ENCODE peak calls at places on chromosomes 11 and 22, in seven cellular contexts. U is putamen; G is type B pancreatic cell; Z is RPMI7951; F is stimulated activated CD4-positive, alpha-beta T cell treated with anti-CD3 and anti-CD28 coated beads, Interleukin-2, amount 100 ng/mL, for 24 hours; N is CD4-positive, alpha-beta T cell; D is posterior cingulate gyrus. L is an unnamed sample.

GRCh38 chr22:38456841-38457699 is 2.1 kb upstream of the KCNJ4 start:
- DNase-seq in G (no peak), Z (no peak), D (no peak), U (no peak), F (no peak), N (no peak), L (no peak)

GRCh38 chr11:128725630-128726461 is 32.0 kb downstream of the FLI1 start:
- DNase-seq in U (no peak), G (no peak), N (peak; percentile 57), Z (peak; percentile 89), F (peak; percentile 44), D (no peak), L (no peak)

GRCh38 chr11:17423533-17424310 is 35.3 kb upstream of the KCNJ11 start:
- DNase-seq in U (peak; percentile 52), Z (no peak), D (no peak), F (no peak), N (no peak), G (no peak), L (no peak)

GRCh38 chr11:102886999-102887398 is 12.2 kb upstream of the MMP12 start:
- DNase-seq in F (no peak), D (no peak), U (no peak), G (no peak), N (no peak), Z (no peak), L (no peak)

GRCh38 chr11:108713076-108713790 is 48.4 kb downstream of the DDX10 start:
- DNase-seq in U (no peak), Z (peak; percentile 58), F (no peak), G (no peak), N (no peak), D (no peak), L (no peak)

GRCh38 chr11:26947379-26947844 is 46.5 kb upstream of the FIBIN start:
- DNase-seq in F (no peak), U (no peak), D (no peak), N (no peak), G (no peak), Z (peak; percentile 95), L (no peak)

GRCh38 chr22:24244144-24244787 is 616 bp downstream of the GGT5 start:
- DNase-seq in F (no peak), G (no peak), U (no peak), N (no peak), Z (no peak), D (no peak), L (no peak)

GRCh38 chr11:95563859-95564258 is 225.7 kb downstream of the FAM76B start:
- DNase-seq in G (no peak), F (no peak), Z (no peak), N (no peak), D (no peak), U (no peak), L (no peak)

GRCh38 chr11:59418151-59418550 is 8.1 kb downstream of the OR5A2 start:
- DNase-seq in D (no peak), G (no peak), Z (no peak), U (no peak), F (no peak), N (no peak), L (no peak)

GRCh38 chr11:116895053-116895757 is 57.8 kb upstream of the APOA1 start:
- DNase-seq in F (no peak), Z (peak; percentile 8), D (no peak), G (no peak), N (peak; percentile 8), U (no peak), L (peak; percentile 27)

GRCh38 chr11:95680169-95680929 is 109.2 kb downstream of the FAM76B start:
- DNase-seq in F (no peak), U (no peak), D (no peak), N (no peak), Z (no peak), G (no peak), L (no peak)

GRCh38 chr11:47918882-47919495 is 61.4 kb upstream of the PTPRJ start:
- DNase-seq in N (no peak), F (no peak), Z (peak; percentile 83), U (no peak), D (no peak), G (no peak), L (no peak)

GRCh38 chr11:124194283-124194682 is 11.1 kb downstream of the OR10D3 start:
- DNase-seq in D (no peak), U (no peak), N (no peak), Z (no peak), G (no peak), F (no peak), L (no peak)

GRCh38 chr22:44578516-44579230 is 80.6 kb upstream of the RTL6 start:
- DNase-seq in U (no peak), N (no peak), F (no peak), D (no peak), G (peak; percentile 58), Z (no peak), L (no peak)

GRCh38 chr11:12961615-12962014 is 47.5 kb upstream of the RASSF10 start:
- DNase-seq in F (no peak), G (no peak), N (no peak), D (no peak), Z (peak; percentile 24), U (no peak), L (no peak)

GRCh38 chr11:17171342-17171741 is 36.4 kb downstream of the PIK3C2A start:
- DNase-seq in N (no peak), G (no peak), Z (peak; percentile 1), U (no peak), D (no peak), F (no peak), L (no peak)

GRCh38 chr11:123479048-123479837 is 49.2 kb downstream of the GRAMD1B start:
- DNase-seq in D (no peak), U (no peak), G (no peak), Z (no peak), F (no peak), N (no peak), L (no peak)

GRCh38 chr11:70611166-70611565 is 212.8 kb downstream of the CTTN start:
- DNase-seq in G (no peak), U (no peak), D (no peak), N (no peak), F (no peak), Z (no peak), L (no peak)

GRCh38 chr11:103257360-103257759 is 148.1 kb downstream of the DYNC2H1 start:
- DNase-seq in N (no peak), U (no peak), F (no peak), D (no peak), Z (peak; percentile 21), G (no peak), L (peak; percentile 5)

GRCh38 chr11:118820412-118821357 is 29.7 kb upstream of the DDX6 start:
- DNase-seq in F (no peak), G (no peak), U (peak; percentile 18), Z (no peak), D (peak; percentile 47), N (no peak), L (no peak)

GRCh38 chr22:49960967-49961600 is 512 bp downstream of the PIM3 start:
- DNase-seq in N (peak; percentile 23), U (no peak), F (peak; percentile 49), Z (peak; percentile 37), D (no peak), G (no peak), L (no peak)

GRCh38 chr11:44575288-44575672 is 9.8 kb downstream of the CD82 start:
- DNase-seq in U (no peak), Z (peak; percentile 64), N (no peak), F (peak; percentile 72), G (no peak), D (no peak), L (no peak)

GRCh38 chr11:69953356-69953755 is 124.8 kb upstream of the ANO1 start:
- DNase-seq in Z (no peak), U (no peak), F (no peak), D (no peak), G (no peak), N (no peak), L (no peak)

GRCh38 chr22:45202333-45203149 is 38.2 kb downstream of the KIAA0930 start:
- DNase-seq in Z (no peak), D (no peak), G (no peak), U (no peak), F (no peak), N (no peak), L (no peak)

GRCh38 chr11:1532606-1533341 is 39.3 kb downstream of the DUSP8 start:
- DNase-seq in D (no peak), U (peak; percentile 53), Z (peak; percentile 76), N (no peak), F (no peak), G (no peak), L (no peak)

GRCh38 chr11:97087419-97087818 is 697.6 kb downstream of the JRKL start:
- DNase-seq in N (no peak), G (no peak), Z (no peak), U (no peak), D (no peak), F (no peak), L (no peak)

GRCh38 chr11:6371825-6372224 is 18.4 kb upstream of the SMPD1 start:
- DNase-seq in D (no peak), N (no peak), Z (no peak), F (no peak), G (no peak), U (no peak), L (no peak)

L was measured in NT2/D1.